ENCODE peak calls at places on chromosomes 4 and X, in six cellular contexts. One of them, this sample, is unnamed.

GRCh38 chrX:53095796-53096195 is 1.9 kb downstream of the KANTR start:
- DNase-seq in hippocampal formation: no peak
- DNase-seq in GM06990: no peak
- DNase-seq in skeletal muscle cell: no peak
- DNase-seq in stimulated activated CD8-positive, alpha-beta memory T cell treated with anti-CD3 and anti-CD28 coated beads, Interleukin-7, amount 100 ng/mL, for 4 hours: no peak
- DNase-seq in RPMI7951: no peak
- DNase-seq in this sample: no peak

GRCh38 chr4:73872331-73873108 is 3.3 kb downstream of the CXCL1 start:
- DNase-seq in RPMI7951: no peak
- DNase-seq in stimulated activated CD8-positive, alpha-beta memory T cell treated with anti-CD3 and anti-CD28 coated beads, Interleukin-7, amount 100 ng/mL, for 4 hours: no peak
- DNase-seq in skeletal muscle cell: no peak
- DNase-seq in hippocampal formation: no peak
- DNase-seq in GM06990: no peak
- DNase-seq in this sample: no peak

GRCh38 chr4:118888666-118889312 is at the start of gene SYNPO2:
- DNase-seq in hippocampal formation: peak; percentile 19
- DNase-seq in GM06990: peak; percentile 30
- DNase-seq in RPMI7951: peak; percentile 81
- DNase-seq in skeletal muscle cell: peak; percentile 67
- DNase-seq in stimulated activated CD8-positive, alpha-beta memory T cell treated with anti-CD3 and anti-CD28 coated beads, Interleukin-7, amount 100 ng/mL, for 4 hours: no peak
- DNase-seq in this sample: no peak

GRCh38 chr4:54433686-54434085 is 204.6 kb downstream of the PDGFRA start:
- DNase-seq in skeletal muscle cell: peak; percentile 8
- DNase-seq in stimulated activated CD8-positive, alpha-beta memory T cell treated with anti-CD3 and anti-CD28 coated beads, Interleukin-7, amount 100 ng/mL, for 4 hours: no peak
- DNase-seq in hippocampal formation: no peak
- DNase-seq in RPMI7951: peak; percentile 8
- DNase-seq in GM06990: no peak
- DNase-seq in this sample: no peak

GRCh38 chrX:70470850-70471289 is 26.2 kb downstream of the DLG3 start:
- DNase-seq in hippocampal formation: no peak
- DNase-seq in skeletal muscle cell: no peak
- DNase-seq in GM06990: peak; percentile 30
- DNase-seq in stimulated activated CD8-positive, alpha-beta memory T cell treated with anti-CD3 and anti-CD28 coated beads, Interleukin-7, amount 100 ng/mL, for 4 hours: no peak
- DNase-seq in RPMI7951: peak; percentile 69
- DNase-seq in this sample: no peak

GRCh38 chrX:40383360-40383759 is 197.4 kb upstream of the ATP6AP2 start:
- DNase-seq in GM06990: no peak
- DNase-seq in skeletal muscle cell: no peak
- DNase-seq in hippocampal formation: no peak
- DNase-seq in RPMI7951: no peak
- DNase-seq in stimulated activated CD8-positive, alpha-beta memory T cell treated with anti-CD3 and anti-CD28 coated beads, Interleukin-7, amount 100 ng/mL, for 4 hours: no peak
- DNase-seq in this sample: no peak

GRCh38 chr4:179097741-179098140 is 1655.5 kb upstream of the AGA start:
- DNase-seq in GM06990: no peak
- DNase-seq in skeletal muscle cell: no peak
- DNase-seq in stimulated activated CD8-positive, alpha-beta memory T cell treated with anti-CD3 and anti-CD28 coated beads, Interleukin-7, amount 100 ng/mL, for 4 hours: no peak
- DNase-seq in RPMI7951: peak; percentile 2
- DNase-seq in hippocampal formation: no peak
- DNase-seq in this sample: peak; percentile 30

GRCh38 chrX:38929966-38930421 is 128.7 kb downstream of the MID1IP1 start:
- DNase-seq in hippocampal formation: no peak
- DNase-seq in stimulated activated CD8-positive, alpha-beta memory T cell treated with anti-CD3 and anti-CD28 coated beads, Interleukin-7, amount 100 ng/mL, for 4 hours: no peak
- DNase-seq in GM06990: no peak
- DNase-seq in RPMI7951: peak; percentile 67
- DNase-seq in skeletal muscle cell: peak; percentile 29
- DNase-seq in this sample: no peak

GRCh38 chrX:46204721-46205422 is 340.3 kb downstream of the ZNF674 start:
- DNase-seq in stimulated activated CD8-positive, alpha-beta memory T cell treated with anti-CD3 and anti-CD28 coated beads, Interleukin-7, amount 100 ng/mL, for 4 hours: no peak
- DNase-seq in RPMI7951: peak; percentile 47
- DNase-seq in skeletal muscle cell: no peak
- DNase-seq in GM06990: no peak
- DNase-seq in hippocampal formation: no peak
- DNase-seq in this sample: no peak

GRCh38 chr4:184536881-184537248 is 62.5 kb upstream of the IRF2 start:
- DNase-seq in GM06990: no peak
- DNase-seq in RPMI7951: no peak
- DNase-seq in skeletal muscle cell: no peak
- DNase-seq in stimulated activated CD8-positive, alpha-beta memory T cell treated with anti-CD3 and anti-CD28 coated beads, Interleukin-7, amount 100 ng/mL, for 4 hours: no peak
- DNase-seq in hippocampal formation: no peak
- DNase-seq in this sample: no peak

GRCh38 chr4:154611833-154612232 is 623 bp downstream of the FGG start:
- DNase-seq in hippocampal formation: no peak
- DNase-seq in skeletal muscle cell: no peak
- DNase-seq in GM06990: no peak
- DNase-seq in RPMI7951: no peak
- DNase-seq in stimulated activated CD8-positive, alpha-beta memory T cell treated with anti-CD3 and anti-CD28 coated beads, Interleukin-7, amount 100 ng/mL, for 4 hours: no peak
- DNase-seq in this sample: no peak

GRCh38 chr4:101205878-101206277 is 141.4 kb downstream of the PPP3CA start:
- DNase-seq in hippocampal formation: no peak
- DNase-seq in stimulated activated CD8-positive, alpha-beta memory T cell treated with anti-CD3 and anti-CD28 coated beads, Interleukin-7, amount 100 ng/mL, for 4 hours: peak; percentile 11
- DNase-seq in RPMI7951: peak; percentile 27
- DNase-seq in GM06990: peak; percentile 12
- DNase-seq in skeletal muscle cell: peak; percentile 31
- DNase-seq in this sample: no peak

GRCh38 chrX:48918644-48919340 is at the start of gene PIM2:
- DNase-seq in skeletal muscle cell: peak; percentile 59
- DNase-seq in hippocampal formation: peak; percentile 66
- DNase-seq in stimulated activated CD8-positive, alpha-beta memory T cell treated with anti-CD3 and anti-CD28 coated beads, Interleukin-7, amount 100 ng/mL, for 4 hours: peak; percentile 88
- DNase-seq in GM06990: peak; percentile 92
- DNase-seq in RPMI7951: peak; percentile 94
- DNase-seq in this sample: peak; percentile 95

GRCh38 chrX:12973561-12974216 is 1.2 kb upstream of the TMSB4X start:
- DNase-seq in GM06990: peak; percentile 69
- DNase-seq in hippocampal formation: peak; percentile 26
- DNase-seq in skeletal muscle cell: no peak
- DNase-seq in stimulated activated CD8-positive, alpha-beta memory T cell treated with anti-CD3 and anti-CD28 coated beads, Interleukin-7, amount 100 ng/mL, for 4 hours: no peak
- DNase-seq in RPMI7951: no peak
- DNase-seq in this sample: no peak

GRCh38 chr4:39541987-39542632 is 14.9 kb upstream of the UGDH start:
- DNase-seq in GM06990: no peak
- DNase-seq in skeletal muscle cell: no peak
- DNase-seq in hippocampal formation: no peak
- DNase-seq in RPMI7951: no peak
- DNase-seq in stimulated activated CD8-positive, alpha-beta memory T cell treated with anti-CD3 and anti-CD28 coated beads, Interleukin-7, amount 100 ng/mL, for 4 hours: no peak
- DNase-seq in this sample: no peak

GRCh38 chrX:71989768-71990167 is 79.1 kb downstream of the NHSL2 start:
- DNase-seq in GM06990: no peak
- DNase-seq in stimulated activated CD8-positive, alpha-beta memory T cell treated with anti-CD3 and anti-CD28 coated beads, Interleukin-7, amount 100 ng/mL, for 4 hours: no peak
- DNase-seq in RPMI7951: peak; percentile 83
- DNase-seq in skeletal muscle cell: no peak
- DNase-seq in hippocampal formation: no peak
- DNase-seq in this sample: no peak

GRCh38 chr4:141077611-141078225 is 55.6 kb downstream of the RNF150 start:
- DNase-seq in GM06990: no peak
- DNase-seq in skeletal muscle cell: no peak
- DNase-seq in RPMI7951: no peak
- DNase-seq in stimulated activated CD8-positive, alpha-beta memory T cell treated with anti-CD3 and anti-CD28 coated beads, Interleukin-7, amount 100 ng/mL, for 4 hours: no peak
- DNase-seq in hippocampal formation: no peak
- DNase-seq in this sample: no peak

GRCh38 chrX:38798956-38799355 is 2.3 kb upstream of the MID1IP1 start:
- DNase-seq in RPMI7951: peak; percentile 83
- DNase-seq in skeletal muscle cell: no peak
- DNase-seq in stimulated activated CD8-positive, alpha-beta memory T cell treated with anti-CD3 and anti-CD28 coated beads, Interleukin-7, amount 100 ng/mL, for 4 hours: no peak
- DNase-seq in hippocampal formation: no peak
- DNase-seq in GM06990: no peak
- DNase-seq in this sample: no peak

GRCh38 chrX:100090931-100091330 is 319.1 kb downstream of the PCDH19 start:
- DNase-seq in skeletal muscle cell: peak; percentile 48
- DNase-seq in RPMI7951: no peak
- DNase-seq in GM06990: no peak
- DNase-seq in hippocampal formation: no peak
- DNase-seq in stimulated activated CD8-positive, alpha-beta memory T cell treated with anti-CD3 and anti-CD28 coated beads, Interleukin-7, amount 100 ng/mL, for 4 hours: no peak
- DNase-seq in this sample: no peak

GRCh38 chrX:30015440-30015839 is 199.9 kb upstream of the MAGEB2 start:
- DNase-seq in hippocampal formation: no peak
- DNase-seq in GM06990: no peak
- DNase-seq in RPMI7951: no peak
- DNase-seq in skeletal muscle cell: no peak
- DNase-seq in stimulated activated CD8-positive, alpha-beta memory T cell treated with anti-CD3 and anti-CD28 coated beads, Interleukin-7, amount 100 ng/mL, for 4 hours: no peak
- DNase-seq in this sample: no peak

GRCh38 chr4:151666501-151666900 is 94.3 kb downstream of the GATB start:
- DNase-seq in hippocampal formation: no peak
- DNase-seq in GM06990: no peak
- DNase-seq in stimulated activated CD8-positive, alpha-beta memory T cell treated with anti-CD3 and anti-CD28 coated beads, Interleukin-7, amount 100 ng/mL, for 4 hours: no peak
- DNase-seq in skeletal muscle cell: no peak
- DNase-seq in RPMI7951: no peak
- DNase-seq in this sample: no peak

GRCh38 chr4:78652282-78652876 is 100.8 kb downstream of the ANXA3 start:
- DNase-seq in skeletal muscle cell: no peak
- DNase-seq in stimulated activated CD8-positive, alpha-beta memory T cell treated with anti-CD3 and anti-CD28 coated beads, Interleukin-7, amount 100 ng/mL, for 4 hours: no peak
- DNase-seq in RPMI7951: peak; percentile 51
- DNase-seq in GM06990: no peak
- DNase-seq in hippocampal formation: peak; percentile 72
- DNase-seq in this sample: no peak

GRCh38 chr4:109005523-109005922 is 242.7 kb upstream of the ETNPPL start:
- DNase-seq in GM06990: no peak
- DNase-seq in hippocampal formation: no peak
- DNase-seq in RPMI7951: peak; percentile 1
- DNase-seq in stimulated activated CD8-positive, alpha-beta memory T cell treated with anti-CD3 and anti-CD28 coated beads, Interleukin-7, amount 100 ng/mL, for 4 hours: no peak
- DNase-seq in skeletal muscle cell: no peak
- DNase-seq in this sample: no peak

GRCh38 chrX:22165732-22166457 is 106.8 kb upstream of the CBLL2 start:
- DNase-seq in stimulated activated CD8-positive, alpha-beta memory T cell treated with anti-CD3 and anti-CD28 coated beads, Interleukin-7, amount 100 ng/mL, for 4 hours: no peak
- DNase-seq in RPMI7951: peak; percentile 48
- DNase-seq in skeletal muscle cell: peak; percentile 17
- DNase-seq in hippocampal formation: no peak
- DNase-seq in GM06990: no peak
- DNase-seq in this sample: no peak